ENCODE peak calls at places on chromosomes 13 and 19, in five cellular contexts. N is gastroesophageal sphincter; U is left lung; M is esophagus mucosa; Z is activated CD8-positive, alpha-beta T cell treated with anti-CD3 and anti-CD28 coated beads, Interleukin-2, amount 10 ng/mL, durations not matched to agents 7 days and 5 days. P is an unnamed sample.

GRCh38 chr19:4713384-4713951 is 10.2 kb downstream of the DPP9 start:
- ATAC-seq in N (peak), U (peak), M (peak), Z (no peak), P (peak)

GRCh38 chr19:54160182-54160811 is 776 bp upstream of the LENG1 start:
- ATAC-seq in N (no peak), U (no peak), M (no peak), Z (peak), P (peak)

GRCh38 chr19:30325657-30326056 is 46.5 kb upstream of the ZNF536 start:
- ATAC-seq in N (no peak), U (no peak), M (no peak), Z (no peak), P (no peak)

GRCh38 chr13:113166266-113166665 is 7.8 kb downstream of the PROZ start:
- ATAC-seq in N (no peak), U (no peak), M (no peak), Z (no peak), P (no peak)

GRCh38 chr13:108594153-108594552 is 35.3 kb upstream of the MYO16 start:
- ATAC-seq in N (no peak), U (no peak), M (no peak), Z (no peak), P (no peak)

GRCh38 chr19:16030964-16031871 is 45.1 kb upstream of the TPM4 start:
- ATAC-seq in N (no peak), U (no peak), M (no peak), Z (no peak), P (no peak)

GRCh38 chr19:33344611-33345010 is 28.9 kb upstream of the CEBPG start:
- ATAC-seq in N (peak), U (no peak), M (no peak), Z (no peak), P (no peak)

GRCh38 chr13:38363219-38363618 is 13.6 kb downstream of the UFM1 start:
- ATAC-seq in N (no peak), U (no peak), M (no peak), Z (no peak), P (no peak)

GRCh38 chr19:11849264-11849615 is 714 bp downstream of the ZNF439 start:
- ATAC-seq in N (no peak), U (peak), M (peak), Z (peak), P (peak)

GRCh38 chr19:18894254-18895037 is 1.5 kb downstream of the CERS1 start:
- ATAC-seq in N (no peak), U (no peak), M (no peak), Z (no peak), P (peak)

GRCh38 chr13:113327766-113328391 is 30.8 kb downstream of the LAMP1 start:
- ATAC-seq in N (no peak), U (no peak), M (peak), Z (peak), P (peak)

GRCh38 chr13:20430296-20430695 is 95.4 kb downstream of the CRYL1 start:
- ATAC-seq in N (no peak), U (no peak), M (no peak), Z (no peak), P (no peak)

GRCh38 chr13:51970251-51970793 is 40.9 kb downstream of the ATP7B start:
- ATAC-seq in N (no peak), U (no peak), M (no peak), Z (peak), P (no peak)

GRCh38 chr13:37090912-37091311 is 14.6 kb downstream of the CSNK1A1L start:
- ATAC-seq in N (no peak), U (no peak), M (no peak), Z (no peak), P (no peak)

GRCh38 chr13:20993661-20994440 is 67.5 kb downstream of the LATS2 start:
- ATAC-seq in N (no peak), U (no peak), M (peak), Z (no peak), P (peak)

GRCh38 chr13:27789153-27789494 is 3.2 kb upstream of the GSX1 start:
- ATAC-seq in N (no peak), U (no peak), M (no peak), Z (no peak), P (no peak)

GRCh38 chr13:90032841-90033493 is 1314.5 kb upstream of the MIR17HG start:
- ATAC-seq in N (peak), U (no peak), M (no peak), Z (no peak), P (no peak)

GRCh38 chr13:113859311-113860050 is 4.4 kb downstream of the GAS6 start:
- ATAC-seq in N (no peak), U (no peak), M (no peak), Z (no peak), P (no peak)

GRCh38 chr13:46235259-46235658 is 23.5 kb downstream of the LRRC63 start:
- ATAC-seq in N (no peak), U (no peak), M (no peak), Z (no peak), P (no peak)

GRCh38 chr19:3670258-3670795 is 29.9 kb downstream of the PIP5K1C start:
- ATAC-seq in N (peak), U (peak), M (no peak), Z (no peak), P (no peak)

GRCh38 chr13:23778879-23779278 is 110.3 kb downstream of the MIPEP start:
- ATAC-seq in N (peak), U (peak), M (peak), Z (no peak), P (no peak)

GRCh38 chr19:4606921-4607678 is 32.2 kb upstream of the TNFAIP8L1 start:
- ATAC-seq in N (no peak), U (no peak), M (no peak), Z (no peak), P (peak)

GRCh38 chr19:52742516-52742915 is 7.7 kb upstream of the ZNF611 start:
- ATAC-seq in N (no peak), U (no peak), M (no peak), Z (peak), P (no peak)

GRCh38 chr13:110274687-110275086 is 32.3 kb downstream of the COL4A1 start:
- ATAC-seq in N (no peak), U (no peak), M (no peak), Z (no peak), P (peak)

GRCh38 chr19:28465317-28466086 is 747.4 kb downstream of the UQCRFS1 start:
- ATAC-seq in N (no peak), U (no peak), M (no peak), Z (no peak), P (no peak)

GRCh38 chr13:29935309-29935981 is 85.0 kb upstream of the UBL3 start:
- ATAC-seq in N (peak), U (peak), M (peak), Z (peak), P (no peak)

GRCh38 chr13:32901994-32902780 is 114.0 kb upstream of the KL start:
- ATAC-seq in N (peak), U (no peak), M (peak), Z (no peak), P (no peak)

GRCh38 chr19:7145494-7145893 is 76.0 kb downstream of the ZNF557 start:
- ATAC-seq in N (no peak), U (no peak), M (no peak), Z (no peak), P (no peak)